ENCODE peak calls at places on chromosome 14, in nine cellular contexts. J, O, W, I, V, B, K, R and D are unnamed samples.

GRCh38 chr14:75295491-75296338 is 17.1 kb downstream of the FOS start:
- DNase-seq in J (peak), O (peak), W (peak), I (peak), V (peak), B (peak), K (no peak), R (no peak), D (peak)

GRCh38 chr14:95314609-95315008 is 5.1 kb downstream of the CLMN start:
- DNase-seq in J (peak), O (peak), W (peak), I (peak), V (peak), B (peak), K (no peak), R (no peak), D (no peak)

GRCh38 chr14:90647469-90647868 is 168.8 kb downstream of the TTC7B start:
- DNase-seq in J (no peak), O (no peak), W (no peak), I (no peak), V (no peak), B (no peak), K (no peak), R (no peak), D (no peak)

GRCh38 chr14:51871846-51872245 is 11.4 kb downstream of the GNG2 start:
- DNase-seq in J (no peak), O (no peak), W (no peak), I (no peak), V (no peak), B (no peak), K (no peak), R (no peak), D (no peak)

GRCh38 chr14:70665448-70666363 is 24.0 kb downstream of the TTC9 start:
- DNase-seq in J (peak), O (peak), W (peak), I (peak), V (peak), B (peak), K (peak), R (no peak), D (no peak)

GRCh38 chr14:54713364-54713763 is 146.4 kb downstream of the SAMD4A start:
- DNase-seq in J (no peak), O (no peak), W (no peak), I (no peak), V (no peak), B (no peak), K (no peak), R (no peak), D (no peak)

GRCh38 chr14:95507701-95508103 is 8.7 kb downstream of the SYNE3 start:
- DNase-seq in J (peak), O (no peak), W (no peak), I (peak), V (peak), B (peak), K (no peak), R (no peak), D (no peak)

GRCh38 chr14:28651148-28651547 is 115.4 kb upstream of the FOXG1 start:
- DNase-seq in J (no peak), O (no peak), W (no peak), I (no peak), V (no peak), B (no peak), K (no peak), R (no peak), D (no peak)

GRCh38 chr14:75456069-75457023 is 28.5 kb downstream of the JDP2 start:
- DNase-seq in J (no peak), O (no peak), W (peak), I (no peak), V (no peak), B (peak), K (no peak), R (no peak), D (no peak)

GRCh38 chr14:81247271-81247766 is 26.6 kb upstream of the GTF2A1 start:
- DNase-seq in J (no peak), O (no peak), W (no peak), I (peak), V (no peak), B (peak), K (no peak), R (no peak), D (no peak)

GRCh38 chr14:74508292-74508731 is 14.7 kb downstream of the ISCA2 start:
- DNase-seq in J (peak), O (no peak), W (no peak), I (no peak), V (peak), B (no peak), K (no peak), R (no peak), D (no peak)

GRCh38 chr14:100573009-100573756 is 14.0 kb downstream of the BEGAIN start:
- DNase-seq in J (no peak), O (no peak), W (no peak), I (no peak), V (no peak), B (no peak), K (no peak), R (no peak), D (no peak)

GRCh38 chr14:55388160-55388559 is 23.5 kb downstream of the ATG14 start:
- DNase-seq in J (no peak), O (no peak), W (no peak), I (no peak), V (no peak), B (no peak), K (no peak), R (no peak), D (no peak)

GRCh38 chr14:103545219-103545914 is 16.4 kb downstream of the TRMT61A start:
- DNase-seq in J (peak), O (no peak), W (no peak), I (no peak), V (no peak), B (no peak), K (no peak), R (no peak), D (no peak)

GRCh38 chr14:56514663-56515371 is 64.8 kb upstream of the TMEM260 start:
- DNase-seq in J (no peak), O (no peak), W (no peak), I (no peak), V (no peak), B (no peak), K (no peak), R (no peak), D (no peak)

GRCh38 chr14:89167705-89168104 is 249.3 kb downstream of the FOXN3 start:
- DNase-seq in J (no peak), O (no peak), W (no peak), I (no peak), V (no peak), B (no peak), K (no peak), R (no peak), D (no peak)

GRCh38 chr14:81485372-81485771 is 48.3 kb downstream of the SEL1L start:
- DNase-seq in J (no peak), O (no peak), W (peak), I (no peak), V (no peak), B (no peak), K (no peak), R (no peak), D (no peak)

GRCh38 chr14:101761881-101762529 is 496 bp downstream of the PPP2R5C start:
- DNase-seq in J (peak), O (peak), W (peak), I (peak), V (peak), B (peak), K (no peak), R (no peak), D (peak)

GRCh38 chr14:75800792-75801191 is 139.7 kb downstream of the TTLL5 start:
- DNase-seq in J (no peak), O (no peak), W (no peak), I (no peak), V (no peak), B (no peak), K (no peak), R (no peak), D (no peak)

GRCh38 chr14:94677747-94678146 is 65.6 kb downstream of the SERPINA3 start:
- DNase-seq in J (no peak), O (no peak), W (no peak), I (no peak), V (no peak), B (peak), K (no peak), R (no peak), D (no peak)

GRCh38 chr14:94120667-94121335 is 8.6 kb downstream of the IFI27L2 start:
- DNase-seq in J (no peak), O (no peak), W (no peak), I (no peak), V (no peak), B (peak), K (no peak), R (no peak), D (no peak)

GRCh38 chr14:90137807-90138206 is 76.0 kb downstream of the KCNK13 start:
- DNase-seq in J (no peak), O (no peak), W (no peak), I (no peak), V (no peak), B (no peak), K (no peak), R (no peak), D (no peak)

GRCh38 chr14:36973806-36974442 is 198.5 kb downstream of the SLC25A21 start:
- DNase-seq in J (no peak), O (no peak), W (no peak), I (no peak), V (no peak), B (no peak), K (no peak), R (no peak), D (no peak)

GRCh38 chr14:104865069-104865630 is at the start of gene CEP170B:
- DNase-seq in J (peak), O (peak), W (no peak), I (peak), V (no peak), B (peak), K (no peak), R (no peak), D (no peak)
- TF ChIP-seq POLR2A in J (no peak), O (peak), W (no peak), I (no peak), V (no peak), B (no peak), K (peak), R (no peak), D (no peak)

GRCh38 chr14:23568600-23569310 is 1.2 kb upstream of the AP1G2 start:
- DNase-seq in J (no peak), O (no peak), W (no peak), I (no peak), V (no peak), B (no peak), K (no peak), R (no peak), D (no peak)

GRCh38 chr14:23568021-23568599 is 519 bp upstream of the AP1G2 start:
- DNase-seq in J (no peak), O (no peak), W (no peak), I (no peak), V (no peak), B (no peak), K (no peak), R (no peak), D (no peak)

GRCh38 chr14:23566112-23566781 is 1.3 kb downstream of the AP1G2 start:
- DNase-seq in J (no peak), O (no peak), W (no peak), I (no peak), V (no peak), B (no peak), K (no peak), R (no peak), D (no peak)

GRCh38 chr14:23566782-23567185 is 807 bp downstream of the AP1G2 start:
- DNase-seq in J (no peak), O (no peak), W (no peak), I (peak), V (peak), B (peak), K (no peak), R (no peak), D (no peak)

GRCh38 chr14:23567186-23568020 is at the start of gene AP1G2:
- DNase-seq in J (peak), O (peak), W (peak), I (peak), V (peak), B (peak), K (peak), R (no peak), D (peak)
- TF ChIP-seq POLR2A in J (peak), O (peak), W (peak), I (peak), V (peak), B (no peak), K (peak), R (peak), D (peak)

GRCh38 chr14:39432619-39433451 is 602 bp upstream of the FBXO33 start:
- DNase-seq in J (peak), O (peak), W (peak), I (peak), V (peak), B (peak), K (peak), R (peak), D (peak)
- TF ChIP-seq POLR2A in J (peak), O (peak), W (peak), I (peak), V (peak), B (no peak), K (peak), R (no peak), D (peak)

GRCh38 chr14:34461334-34462131 is 507 bp downstream of the SPTSSA start:
- DNase-seq in J (peak), O (peak), W (peak), I (peak), V (peak), B (peak), K (peak), R (no peak), D (peak)
- TF ChIP-seq POLR2A in J (no peak), O (no peak), W (no peak), I (no peak), V (no peak), B (no peak), K (no peak), R (peak), D (no peak)

DNA sequence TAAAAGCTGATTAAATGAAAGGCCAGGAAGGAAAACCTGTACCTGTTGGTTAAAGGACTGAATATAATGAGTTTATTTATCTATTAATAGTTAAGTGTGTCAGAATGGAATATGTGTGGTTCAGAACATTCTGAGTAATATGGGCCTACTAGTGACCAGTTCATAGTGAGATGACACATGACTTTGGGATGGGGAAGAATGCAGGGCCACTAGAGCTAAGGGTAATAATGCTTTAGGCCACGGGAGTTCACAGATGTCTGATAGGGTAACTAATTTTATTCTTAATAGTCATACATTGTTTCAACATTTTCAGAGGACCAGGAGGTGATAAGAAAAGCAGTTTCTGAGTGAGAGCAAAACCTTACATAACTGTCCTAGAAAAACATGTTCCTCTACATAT is 247.8 kb upstream of the OR4E1 start:
- DNase-seq in J (no peak), O (no peak), W (no peak), I (no peak), V (no peak), B (no peak), K (no peak), R (no peak), D (no peak)
- TF ChIP-seq POLR2A in J (no peak), O (no peak), W (no peak), I (no peak), V (no peak), B (no peak), K (no peak), R (no peak), D (no peak)

DNA sequence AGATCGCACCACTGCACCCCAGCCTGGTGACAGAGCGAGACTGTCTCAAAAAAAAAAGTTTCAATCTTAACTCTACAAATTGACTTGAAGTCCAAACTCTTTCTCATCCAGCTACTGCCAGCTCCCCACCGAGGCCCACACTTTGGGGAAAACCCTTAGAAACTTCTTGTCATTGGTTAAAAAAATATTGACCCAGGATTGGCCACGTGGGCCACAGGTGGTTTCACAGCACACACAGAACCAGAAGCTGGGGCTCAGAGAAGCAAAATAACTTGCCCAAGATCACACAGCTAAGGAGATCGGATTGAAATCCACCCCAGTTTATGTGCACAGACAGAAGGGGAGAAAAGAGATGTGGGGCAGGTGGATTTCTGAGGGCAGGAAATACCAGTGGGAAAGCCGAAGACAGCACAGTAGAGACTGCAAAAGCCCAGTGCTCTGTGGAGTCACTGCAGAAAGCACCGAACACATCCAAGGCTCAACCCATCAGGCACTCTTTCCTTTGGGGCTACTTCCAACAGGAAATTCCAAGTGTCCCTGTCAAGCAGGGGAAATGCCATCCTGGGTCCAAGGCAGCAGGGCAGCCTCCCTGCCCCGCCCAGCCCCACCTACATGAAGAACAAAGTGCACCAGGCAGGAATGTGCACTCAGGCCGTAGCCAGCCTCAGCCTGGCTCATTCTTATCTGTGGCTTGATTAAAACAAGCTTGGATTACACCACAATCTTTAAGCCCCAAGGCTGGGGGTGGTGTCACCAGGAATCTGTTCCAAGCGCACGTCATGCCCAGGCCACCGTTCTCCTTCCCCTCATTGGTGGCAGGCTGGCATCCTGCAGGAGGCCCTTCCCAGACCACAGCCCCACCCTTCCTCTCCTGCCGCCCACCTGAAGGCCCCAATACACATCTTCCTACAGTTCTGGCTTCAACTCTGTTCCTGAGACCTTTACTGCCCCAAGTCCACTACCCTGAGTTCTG is 72.5 kb downstream of the ITPK1 start:
- DNase-seq in J (no peak), O (peak), W (peak), I (peak), V (peak), B (peak), K (peak), R (no peak), D (no peak)
- TF ChIP-seq POLR2A in J (no peak), O (peak), W (peak), I (no peak), V (no peak), B (no peak), K (no peak), R (no peak), D (no peak)

DNA sequence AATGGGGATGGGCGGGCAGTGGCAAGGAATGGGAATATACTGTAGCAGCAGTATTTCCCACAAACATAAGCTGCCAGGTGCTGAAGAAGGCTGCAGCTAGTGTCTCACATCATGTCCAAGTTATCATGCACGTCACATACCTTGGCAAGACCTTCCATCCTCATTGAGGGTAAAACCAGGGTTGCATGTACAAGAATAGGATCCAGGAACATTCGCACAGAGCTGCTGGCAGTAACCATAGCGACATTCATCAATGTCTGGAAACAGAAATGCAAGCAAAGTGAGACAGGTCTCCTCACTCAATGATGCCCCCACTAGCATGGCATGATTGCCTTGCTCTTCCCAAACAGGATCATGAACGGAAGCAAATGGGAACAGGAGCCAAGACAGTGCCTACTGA is 23.7 kb upstream of the TC2N start:
- DNase-seq in J (no peak), O (no peak), W (no peak), I (no peak), V (no peak), B (no peak), K (no peak), R (no peak), D (no peak)
- TF ChIP-seq POLR2A in J (no peak), O (no peak), W (no peak), I (no peak), V (no peak), B (no peak), K (no peak), R (no peak), D (no peak)

GRCh38 chr14:73460691-73461127 is 2.4 kb upstream of the NUMB start:
- DNase-seq in J (no peak), O (no peak), W (no peak), I (no peak), V (no peak), B (no peak), K (no peak), R (no peak), D (no peak)
- TF ChIP-seq POLR2A in J (no peak), O (no peak), W (no peak), I (no peak), V (no peak), B (no peak), K (no peak), R (no peak), D (no peak)

DNA sequence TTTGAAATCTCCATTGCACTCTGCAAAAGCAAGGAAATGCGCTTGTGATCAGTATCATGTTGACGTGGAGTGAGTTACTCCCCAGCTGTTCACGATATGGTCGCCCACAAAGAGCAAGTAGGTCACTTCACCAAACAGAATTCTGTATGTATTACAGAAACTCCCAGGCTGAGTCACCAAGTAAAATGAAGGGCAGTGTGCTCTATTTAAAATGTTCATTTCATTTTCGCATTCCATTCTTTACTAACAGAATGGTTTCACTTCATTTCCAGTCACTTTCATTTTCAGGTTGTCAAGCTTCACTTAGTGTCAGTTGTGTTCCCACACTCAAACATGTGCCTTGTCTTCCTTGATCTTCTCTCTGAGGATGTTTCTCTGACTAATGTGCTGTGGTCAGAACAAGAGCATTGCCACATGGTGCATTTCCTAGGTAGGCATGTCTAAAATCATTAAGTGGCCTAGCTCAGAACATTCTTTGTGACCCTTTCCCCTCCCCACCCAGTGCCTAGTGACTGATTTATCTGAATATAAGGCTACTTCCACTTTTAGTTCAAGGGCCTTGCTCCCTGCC is 391.2 kb downstream of the RAD51B start:
- DNase-seq in J (peak), O (no peak), W (no peak), I (peak), V (no peak), B (no peak), K (no peak), R (no peak), D (no peak)
- TF ChIP-seq POLR2A in J (peak), O (no peak), W (no peak), I (no peak), V (no peak), B (no peak), K (no peak), R (no peak), D (no peak)

DNA sequence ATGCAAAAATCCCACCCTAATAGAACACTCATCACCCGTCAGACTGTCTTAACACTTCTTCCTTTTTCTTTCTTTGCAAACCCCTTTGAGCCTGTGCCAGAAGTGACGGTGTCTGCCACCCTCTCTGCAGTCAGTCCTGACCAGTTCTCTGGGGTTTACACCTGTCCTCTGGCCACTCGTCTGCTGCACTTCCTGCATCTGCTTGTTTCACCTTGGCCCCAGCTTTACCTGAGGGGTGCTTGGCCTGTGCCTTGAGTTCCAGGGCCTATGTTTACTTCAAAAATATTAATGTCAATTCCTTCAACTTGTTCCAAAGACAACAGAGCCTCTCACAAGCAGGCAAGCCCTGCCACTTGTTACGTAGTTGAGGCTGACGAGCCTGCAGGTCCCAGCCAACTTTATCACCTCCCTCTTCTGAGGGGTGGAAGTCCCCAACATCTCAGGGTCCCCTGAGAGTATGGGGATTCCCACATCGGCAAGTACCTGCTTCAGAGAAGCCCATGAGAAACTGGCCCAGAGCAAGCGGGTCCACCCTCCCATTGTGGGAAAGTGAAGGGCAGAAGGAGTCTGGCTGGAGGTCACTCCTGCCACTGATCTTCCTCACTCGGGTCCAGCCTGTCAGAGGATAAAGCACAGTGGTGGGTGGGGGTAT is 205.4 kb downstream of the DAD1 start:
- DNase-seq in J (no peak), O (no peak), W (peak), I (no peak), V (no peak), B (peak), K (no peak), R (no peak), D (no peak)
- TF ChIP-seq POLR2A in J (peak), O (no peak), W (no peak), I (no peak), V (no peak), B (no peak), K (no peak), R (no peak), D (no peak)